ENCODE peak calls at places on chromosomes 12 and 14, in six cellular contexts. H is GM20000, I is fibroblast of the aortic adventitia, O is left ventricle myocardium inferior, K is ovary, G is brain microvascular endothelial cell. F is an unnamed sample.

GRCh38 chr12:74598819-74599218 is 61.2 kb downstream of the ATXN7L3B start:
- DNase-seq in H (no peak), I (peak), O (no peak), K (no peak), G (no peak), F (no peak)

GRCh38 chr12:14284189-14284722 is 81.2 kb upstream of the ATF7IP start:
- DNase-seq in H (peak), I (peak), O (peak), K (peak), G (no peak), F (no peak)

GRCh38 chr12:13970803-13971202 is 10.6 kb downstream of the GRIN2B start:
- DNase-seq in H (no peak), I (no peak), O (no peak), K (no peak), G (no peak), F (no peak)

GRCh38 chr14:79011091-79011919 is 841.1 kb downstream of the NRXN3 start:
- DNase-seq in H (peak), I (peak), O (no peak), K (no peak), G (peak), F (no peak)

GRCh38 chr14:23478109-23478698 is 8.7 kb downstream of the NGDN start:
- DNase-seq in H (peak), I (peak), O (peak), K (peak), G (peak), F (peak)

GRCh38 chr14:68181395-68182326 is 362.1 kb downstream of the RAD51B start:
- DNase-seq in H (peak), I (peak), O (no peak), K (no peak), G (no peak), F (no peak)

GRCh38 chr14:22059201-22059600 is 385.6 kb upstream of the OR4E1 start:
- DNase-seq in H (no peak), I (no peak), O (no peak), K (no peak), G (no peak), F (no peak)

GRCh38 chr14:32709072-32709471 is 229.6 kb upstream of the NPAS3 start:
- DNase-seq in H (no peak), I (peak), O (no peak), K (no peak), G (peak), F (no peak)

GRCh38 chr14:63563370-63564026 is 20.3 kb upstream of the PPP2R5E start:
- DNase-seq in H (no peak), I (peak), O (no peak), K (no peak), G (peak), F (no peak)

GRCh38 chr12:69904761-69905160 is 79.7 kb downstream of the MYRFL start:
- DNase-seq in H (no peak), I (peak), O (no peak), K (no peak), G (peak), F (no peak)

GRCh38 chr14:38409081-38409705 is 153.3 kb upstream of the CLEC14A start:
- DNase-seq in H (no peak), I (peak), O (no peak), K (no peak), G (no peak), F (no peak)

GRCh38 chr12:123237646-123238329 is 4.6 kb downstream of the MTRFR start:
- DNase-seq in H (peak), I (peak), O (peak), K (peak), G (peak), F (peak)

GRCh38 chr12:115419145-115419646 is 735.2 kb upstream of the TBX3 start:
- DNase-seq in H (no peak), I (no peak), O (no peak), K (no peak), G (no peak), F (no peak)

GRCh38 chr12:132143328-132144071 is 619 bp downstream of the DDX51 start:
- DNase-seq in H (peak), I (no peak), O (no peak), K (no peak), G (no peak), F (no peak)

GRCh38 chr12:46269429-46270241 is 792 bp upstream of the SLC38A1 start:
- DNase-seq in H (peak), I (no peak), O (no peak), K (peak), G (no peak), F (peak)

GRCh38 chr12:82873951-82874350 is 187.2 kb downstream of the TMTC2 start:
- DNase-seq in H (no peak), I (no peak), O (no peak), K (no peak), G (no peak), F (no peak)

GRCh38 chr12:107079172-107080011 is 14.0 kb downstream of the CRY1 start:
- DNase-seq in H (no peak), I (peak), O (no peak), K (no peak), G (peak), F (no peak)

GRCh38 chr14:59187802-59188460 is 536 bp upstream of the DAAM1 start:
- DNase-seq in H (peak), I (no peak), O (peak), K (peak), G (no peak), F (peak)

GRCh38 chr12:15662303-15662980 is 126.7 kb downstream of the EPS8 start:
- DNase-seq in H (no peak), I (peak), O (no peak), K (no peak), G (peak), F (no peak)

GRCh38 chr12:112480931-112481330 is 62.2 kb downstream of the PTPN11 start:
- DNase-seq in H (no peak), I (no peak), O (no peak), K (no peak), G (no peak), F (no peak)

GRCh38 chr14:105475916-105476845 is 1.6 kb downstream of the CRIP2 start:
- DNase-seq in H (no peak), I (peak), O (peak), K (peak), G (no peak), F (no peak)

GRCh38 chr12:45789025-45789424 is 59.5 kb downstream of the ARID2 start:
- DNase-seq in H (no peak), I (peak), O (no peak), K (no peak), G (peak), F (no peak)

GRCh38 chr14:89365071-89365801 is 51.8 kb downstream of the FOXN3 start:
- DNase-seq in H (peak), I (no peak), O (no peak), K (no peak), G (no peak), F (no peak)

GRCh38 chr14:32559048-32559447 is 229.9 kb downstream of the AKAP6 start:
- DNase-seq in H (no peak), I (peak), O (no peak), K (no peak), G (no peak), F (no peak)

GRCh38 chr14:92880851-92881250 is 42.1 kb upstream of the CHGA start:
- DNase-seq in H (no peak), I (peak), O (no peak), K (no peak), G (peak), F (no peak)
- TF ChIP-seq CTCF in H (peak), I (peak), O (peak), K (no peak), G (peak), F (no peak)

DNA sequence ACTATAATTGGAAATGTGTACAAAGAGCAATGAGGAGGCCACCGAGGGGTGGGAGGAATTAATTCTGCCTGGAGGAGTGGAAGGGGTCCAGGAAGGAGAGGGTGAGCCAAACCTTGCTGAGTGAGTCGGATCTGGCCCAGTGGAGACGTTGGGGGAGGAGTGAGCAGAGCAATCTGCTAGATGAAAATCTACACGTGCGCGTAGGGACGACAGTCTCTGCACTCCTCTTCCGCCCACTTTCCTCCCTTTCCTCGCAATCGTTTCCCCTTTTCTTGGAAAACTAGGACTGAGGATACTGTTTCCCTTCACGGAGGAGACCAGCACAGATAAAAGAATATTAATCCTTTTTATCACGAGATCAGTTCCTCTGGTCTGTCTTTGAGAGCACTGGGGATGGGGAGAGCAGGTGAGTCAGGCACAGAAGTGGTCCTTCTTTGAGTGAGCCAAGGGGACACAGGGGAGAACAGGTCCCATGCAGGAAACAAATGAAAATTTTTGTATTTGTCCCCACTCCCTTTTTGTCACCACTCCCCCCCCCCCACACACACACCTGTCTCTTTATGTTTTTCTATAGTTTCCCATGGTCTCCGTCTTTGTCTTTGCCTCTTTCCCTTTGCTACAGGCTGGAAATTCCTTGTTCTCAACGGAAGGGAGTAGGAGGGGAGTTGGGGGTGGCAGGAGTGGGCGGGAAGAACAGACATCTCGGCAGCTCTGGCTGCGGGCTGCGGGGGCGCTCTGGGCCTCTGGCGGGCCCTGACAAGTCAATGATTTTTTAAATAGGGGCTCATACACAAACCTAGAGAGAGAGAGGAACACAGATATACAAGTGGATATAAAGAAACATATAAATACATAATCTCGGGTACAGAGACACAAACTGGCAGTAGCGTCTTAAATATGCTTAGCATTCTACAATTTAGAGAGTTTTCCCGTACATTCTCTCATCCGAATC is 2.6 kb upstream of the NAB2 start:
- DNase-seq in H (peak), I (peak), O (peak), K (peak), G (peak), F (no peak)
- TF ChIP-seq CTCF in H (peak), I (peak), O (peak), K (no peak), G (peak), F (no peak)

GRCh38 chr12:3705349-3705675 is 47.6 kb downstream of the CRACR2A start:
- DNase-seq in H (no peak), I (no peak), O (no peak), K (no peak), G (no peak), F (no peak)
- TF ChIP-seq CTCF in H (no peak), I (no peak), O (no peak), K (no peak), G (no peak), F (no peak)

GRCh38 chr14:101082036-101082435 is 178.5 kb upstream of the RTL1 start:
- DNase-seq in H (no peak), I (no peak), O (no peak), K (no peak), G (no peak), F (no peak)

GRCh38 chr14:101080922-101081593 is 177.5 kb upstream of the RTL1 start:
- DNase-seq in H (no peak), I (no peak), O (no peak), K (no peak), G (no peak), F (no peak)

GRCh38 chr14:101082436-101083384 is 179.2 kb upstream of the RTL1 start:
- DNase-seq in H (no peak), I (no peak), O (no peak), K (no peak), G (no peak), F (no peak)

GRCh38 chr14:101084436-101084826 is 180.9 kb upstream of the RTL1 start:
- DNase-seq in H (no peak), I (no peak), O (no peak), K (no peak), G (no peak), F (no peak)

GRCh38 chr14:101083564-101084435 is 180.3 kb upstream of the RTL1 start:
- DNase-seq in H (no peak), I (no peak), O (no peak), K (no peak), G (no peak), F (no peak)
- TF ChIP-seq CTCF in H (no peak), I (no peak), O (no peak), K (no peak), G (peak), F (no peak)

GRCh38 chr14:106831322-106831720 is 1304.9 kb downstream of the TMEM121 start:
- DNase-seq in H (peak), I (no peak), O (no peak), K (peak), G (no peak), F (no peak)
- TF ChIP-seq CTCF in H (peak), I (no peak), O (no peak), K (no peak), G (peak), F (no peak)

DNA sequence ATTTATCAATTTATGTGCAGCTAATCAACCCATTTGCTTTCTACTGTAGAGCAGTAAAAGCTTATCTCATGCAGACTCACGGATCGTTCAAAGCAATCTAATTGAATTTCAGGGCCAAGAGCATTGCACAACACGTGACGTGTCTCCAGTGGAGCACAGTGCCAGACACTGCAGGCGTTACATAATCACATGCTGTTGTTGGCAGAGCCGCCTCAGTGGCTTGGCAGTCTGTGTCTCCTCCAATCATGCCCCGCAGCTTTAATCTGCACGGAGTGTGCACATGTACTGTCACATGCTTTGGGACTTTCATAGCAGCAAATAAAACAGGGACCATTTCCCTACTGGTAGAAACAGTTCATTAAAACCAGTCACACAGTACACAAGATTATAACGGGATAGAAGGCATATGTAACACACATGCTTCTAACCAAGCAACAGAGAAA is 309.3 kb downstream of the ITPR2 start:
- DNase-seq in H (no peak), I (peak), O (peak), K (peak), G (peak), F (peak)
- TF ChIP-seq CTCF in H (no peak), I (no peak), O (no peak), K (no peak), G (no peak), F (no peak)

GRCh38 chr14:93957333-93957710 is 19.0 kb downstream of the ASB2 start:
- DNase-seq in H (no peak), I (no peak), O (no peak), K (no peak), G (no peak), F (no peak)
- TF ChIP-seq CTCF in H (no peak), I (no peak), O (no peak), K (no peak), G (no peak), F (no peak)

DNA sequence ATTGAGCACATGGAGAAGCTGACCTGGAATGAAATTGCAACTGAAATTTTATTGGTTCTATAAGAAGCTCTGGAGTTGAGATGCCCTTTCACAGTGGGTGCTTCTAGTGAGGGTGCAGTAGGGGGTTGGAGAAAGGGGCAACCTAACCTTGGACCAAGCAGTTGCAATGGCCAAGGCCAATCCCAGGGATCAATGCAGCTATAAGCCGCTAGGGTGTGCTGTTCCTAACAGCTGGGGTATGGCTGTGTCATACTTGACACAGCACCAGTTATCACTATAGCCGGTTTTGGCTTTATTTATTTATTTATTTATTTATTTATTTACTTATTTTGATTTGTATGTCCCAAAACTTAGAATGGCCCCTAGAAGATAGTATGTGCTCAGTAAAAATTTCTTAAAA is 505.9 kb downstream of the FLRT2 start:
- DNase-seq in H (peak), I (peak), O (no peak), K (no peak), G (no peak), F (peak)
- TF ChIP-seq CTCF in H (peak), I (peak), O (peak), K (no peak), G (peak), F (peak)

GRCh38 chr12:4286771-4287317 is 13.3 kb downstream of the CCND2 start:
- DNase-seq in H (no peak), I (no peak), O (no peak), K (no peak), G (no peak), F (no peak)

GRCh38 chr12:4287325-4288290 is 14.0 kb downstream of the CCND2 start:
- DNase-seq in H (no peak), I (no peak), O (no peak), K (no peak), G (no peak), F (no peak)

GRCh38 chr12:4290011-4290790 is 16.6 kb downstream of the CCND2 start:
- DNase-seq in H (no peak), I (no peak), O (no peak), K (no peak), G (no peak), F (no peak)

GRCh38 chr12:4289334-4289878 is 15.8 kb downstream of the CCND2 start:
- DNase-seq in H (no peak), I (no peak), O (no peak), K (no peak), G (no peak), F (no peak)

DNA sequence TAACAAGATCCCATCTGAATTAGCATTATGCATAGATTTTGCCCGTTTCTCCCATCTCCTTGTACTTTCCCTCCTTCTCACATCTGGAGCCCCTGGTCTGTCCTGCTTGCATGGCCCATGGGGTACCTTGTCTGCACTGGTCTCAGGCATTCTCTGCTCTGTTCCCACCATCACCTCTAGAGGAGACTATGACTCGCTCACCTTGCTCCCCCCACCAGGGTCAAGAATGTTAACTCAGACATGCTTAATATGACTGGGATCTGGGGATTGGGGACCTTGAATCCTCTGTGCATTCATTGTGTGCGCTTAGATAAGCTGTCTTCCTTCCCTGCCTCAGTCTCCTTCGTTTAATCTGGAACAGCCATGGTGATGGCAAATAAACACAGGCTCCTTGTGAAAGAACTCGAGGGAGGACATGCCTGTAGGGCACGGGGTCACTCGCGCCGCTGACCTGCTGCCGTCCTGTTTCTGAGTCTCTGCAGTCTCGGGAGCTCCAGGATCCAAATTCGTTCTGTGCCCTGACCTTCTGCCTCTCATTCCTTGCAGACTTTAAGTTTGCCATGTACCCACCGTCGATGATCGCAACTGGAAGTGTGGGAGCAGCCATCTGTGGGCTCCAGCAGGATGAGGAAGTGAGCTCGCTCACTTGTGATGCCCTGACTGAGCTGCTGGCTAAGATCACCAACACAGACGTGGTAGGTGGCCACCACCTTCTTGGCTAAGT is 14.9 kb downstream of the CCND2 start:
- DNase-seq in H (no peak), I (no peak), O (no peak), K (no peak), G (no peak), F (no peak)
- TF ChIP-seq CTCF in H (no peak), I (no peak), O (no peak), K (no peak), G (no peak), F (no peak)

F was measured in glutamatergic neuron.